ENCODE peak calls at places on chromosome 5, in ten cellular contexts. One of them, this sample, is unnamed.
A peak's percentile ranks its signal among the peaks of the same experiment; 100 is the strongest.

GRCh38 chr5:142767925-142768324 is 2.3 kb upstream of the ARHGAP26 start:
- DNase-seq in A549: no peak
- DNase-seq in adrenal gland: no peak
- DNase-seq in lower leg skin: no peak
- DNase-seq in stomach: no peak
- DNase-seq in NB4: no peak
- DNase-seq in suprapubic skin: no peak
- DNase-seq in IMR-90: no peak
- DNase-seq in H1: no peak
- DNase-seq in breast epithelium: no peak
- DNase-seq in this sample: no peak

GRCh38 chr5:179345179-179345428 is 157 bp downstream of the ADAMTS2 start:
- DNase-seq in A549: no peak
- DNase-seq in adrenal gland: no peak
- DNase-seq in lower leg skin: no peak
- DNase-seq in stomach: no peak
- DNase-seq in NB4: no peak
- DNase-seq in suprapubic skin: no peak
- DNase-seq in IMR-90: no peak
- DNase-seq in H1: peak; percentile 71
- DNase-seq in breast epithelium: no peak
- DNase-seq in this sample: no peak

GRCh38 chr5:54007822-54008777 is 302.3 kb downstream of the ARL15 start:
- DNase-seq in A549: peak; percentile 11
- DNase-seq in adrenal gland: no peak
- DNase-seq in lower leg skin: no peak
- DNase-seq in stomach: no peak
- DNase-seq in NB4: no peak
- DNase-seq in suprapubic skin: no peak
- DNase-seq in IMR-90: peak; percentile 66
- DNase-seq in H1: no peak
- DNase-seq in breast epithelium: no peak
- DNase-seq in this sample: no peak

GRCh38 chr5:137143244-137143605 is 355.9 kb downstream of the SPOCK1 start:
- DNase-seq in A549: no peak
- DNase-seq in adrenal gland: no peak
- DNase-seq in lower leg skin: no peak
- DNase-seq in stomach: no peak
- DNase-seq in NB4: no peak
- DNase-seq in suprapubic skin: no peak
- DNase-seq in IMR-90: no peak
- DNase-seq in H1: no peak
- DNase-seq in breast epithelium: no peak
- DNase-seq in this sample: no peak

GRCh38 chr5:33785571-33785970 is 106.2 kb downstream of the ADAMTS12 start:
- DNase-seq in A549: no peak
- DNase-seq in adrenal gland: no peak
- DNase-seq in lower leg skin: no peak
- DNase-seq in stomach: no peak
- DNase-seq in NB4: no peak
- DNase-seq in suprapubic skin: no peak
- DNase-seq in IMR-90: no peak
- DNase-seq in H1: no peak
- DNase-seq in breast epithelium: no peak
- DNase-seq in this sample: no peak

GRCh38 chr5:109350537-109351270 is 59.1 kb downstream of the PJA2 start:
- DNase-seq in A549: no peak
- DNase-seq in adrenal gland: no peak
- DNase-seq in lower leg skin: no peak
- DNase-seq in stomach: no peak
- DNase-seq in NB4: no peak
- DNase-seq in suprapubic skin: no peak
- DNase-seq in IMR-90: peak; percentile 59
- DNase-seq in H1: no peak
- DNase-seq in breast epithelium: no peak
- DNase-seq in this sample: no peak

GRCh38 chr5:107381189-107381856 is 289.4 kb downstream of the EFNA5 start:
- DNase-seq in A549: peak; percentile 80
- DNase-seq in adrenal gland: no peak
- DNase-seq in lower leg skin: no peak
- DNase-seq in stomach: no peak
- DNase-seq in NB4: no peak
- DNase-seq in suprapubic skin: no peak
- DNase-seq in IMR-90: peak; percentile 75
- DNase-seq in H1: no peak
- DNase-seq in breast epithelium: no peak
- DNase-seq in this sample: no peak

GRCh38 chr5:157057459-157058370 is 1.2 kb downstream of the HAVCR1 start:
- DNase-seq in A549: peak; percentile 28
- DNase-seq in adrenal gland: no peak
- DNase-seq in lower leg skin: no peak
- DNase-seq in stomach: no peak
- DNase-seq in NB4: peak; percentile 7
- DNase-seq in suprapubic skin: no peak
- DNase-seq in IMR-90: no peak
- DNase-seq in H1: no peak
- DNase-seq in breast epithelium: no peak
- DNase-seq in this sample: no peak

GRCh38 chr5:108386345-108387061 is 4.6 kb upstream of the FBXL17 start:
- DNase-seq in A549: no peak
- DNase-seq in adrenal gland: no peak
- DNase-seq in lower leg skin: no peak
- DNase-seq in stomach: no peak
- DNase-seq in NB4: no peak
- DNase-seq in suprapubic skin: no peak
- DNase-seq in IMR-90: peak; percentile 79
- DNase-seq in H1: no peak
- DNase-seq in breast epithelium: no peak
- DNase-seq in this sample: no peak

GRCh38 chr5:1420211-1421195 is 24.7 kb downstream of the SLC6A3 start:
- DNase-seq in A549: no peak
- DNase-seq in adrenal gland: no peak
- DNase-seq in lower leg skin: no peak
- DNase-seq in stomach: no peak
- DNase-seq in NB4: no peak
- DNase-seq in suprapubic skin: no peak
- DNase-seq in IMR-90: no peak
- DNase-seq in H1: no peak
- DNase-seq in breast epithelium: no peak
- DNase-seq in this sample: no peak

GRCh38 chr5:138467711-138468132 is 2.4 kb downstream of the EGR1 start:
- DNase-seq in A549: no peak
- DNase-seq in adrenal gland: peak; percentile 35
- DNase-seq in lower leg skin: no peak
- DNase-seq in stomach: peak; percentile 52
- DNase-seq in NB4: no peak
- DNase-seq in suprapubic skin: no peak
- DNase-seq in IMR-90: no peak
- DNase-seq in H1: no peak
- DNase-seq in breast epithelium: peak; percentile 32
- DNase-seq in this sample: no peak

GRCh38 chr5:5533927-5534326 is 111.5 kb downstream of the ICE1 start:
- DNase-seq in A549: no peak
- DNase-seq in adrenal gland: no peak
- DNase-seq in lower leg skin: no peak
- DNase-seq in stomach: no peak
- DNase-seq in NB4: no peak
- DNase-seq in suprapubic skin: no peak
- DNase-seq in IMR-90: no peak
- DNase-seq in H1: no peak
- DNase-seq in breast epithelium: no peak
- DNase-seq in this sample: no peak
- TF ChIP-seq POLR2A in A549: no peak
- TF ChIP-seq POLR2A in adrenal gland: no peak
- TF ChIP-seq POLR2A in lower leg skin: no peak
- TF ChIP-seq POLR2A in stomach: no peak
- TF ChIP-seq POLR2A in NB4: no peak
- TF ChIP-seq POLR2A in suprapubic skin: no peak
- TF ChIP-seq POLR2A in IMR-90: no peak
- TF ChIP-seq POLR2A in H1: no peak
- TF ChIP-seq POLR2A in breast epithelium: no peak
- TF ChIP-seq POLR2A in this sample: no peak

DNA sequence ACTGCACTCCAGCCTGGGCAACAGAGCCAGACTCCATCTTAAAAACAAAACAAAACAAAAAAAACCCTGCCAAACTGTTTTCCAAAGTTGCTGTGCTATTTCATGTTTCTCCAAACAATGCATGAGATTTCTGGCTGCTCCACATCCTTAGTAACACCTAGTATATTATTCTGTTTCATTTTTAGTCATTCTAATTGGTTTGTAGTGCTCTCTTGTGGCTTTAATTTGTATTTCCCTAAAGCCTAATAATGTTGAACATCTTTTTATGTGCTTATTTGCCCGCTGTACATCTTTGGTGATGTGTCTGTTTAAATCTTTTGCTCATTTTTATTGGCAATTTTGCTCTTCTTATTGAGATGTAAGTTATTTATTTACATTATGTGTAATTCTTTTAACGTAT is 18.4 kb upstream of the TTC1 start:
- DNase-seq in A549: no peak
- DNase-seq in adrenal gland: no peak
- DNase-seq in lower leg skin: no peak
- DNase-seq in stomach: no peak
- DNase-seq in NB4: no peak
- DNase-seq in suprapubic skin: no peak
- DNase-seq in IMR-90: no peak
- DNase-seq in H1: no peak
- DNase-seq in breast epithelium: no peak
- DNase-seq in this sample: no peak
- TF ChIP-seq CTCF in A549: peak; percentile 38
- TF ChIP-seq CTCF in adrenal gland: peak; percentile 26
- TF ChIP-seq CTCF in lower leg skin: no peak
- TF ChIP-seq CTCF in stomach: no peak
- TF ChIP-seq CTCF in NB4: no peak
- TF ChIP-seq CTCF in suprapubic skin: no peak
- TF ChIP-seq CTCF in IMR-90: peak; percentile 31
- TF ChIP-seq CTCF in H1: no peak
- TF ChIP-seq CTCF in breast epithelium: no peak
- TF ChIP-seq CTCF in this sample: no peak

GRCh38 chr5:172860520-172861443 is 26.7 kb downstream of the ERGIC1 start:
- DNase-seq in A549: no peak
- DNase-seq in adrenal gland: peak; percentile 95
- DNase-seq in lower leg skin: peak; percentile 95
- DNase-seq in stomach: peak; percentile 91
- DNase-seq in NB4: no peak
- DNase-seq in suprapubic skin: peak; percentile 93
- DNase-seq in IMR-90: peak; percentile 32
- DNase-seq in H1: no peak
- DNase-seq in breast epithelium: peak; percentile 92
- DNase-seq in this sample: peak; percentile 98
- TF ChIP-seq POLR2A in A549: no peak
- TF ChIP-seq POLR2A in adrenal gland: peak; percentile 81
- TF ChIP-seq POLR2A in lower leg skin: no peak
- TF ChIP-seq POLR2A in stomach: no peak
- TF ChIP-seq POLR2A in NB4: no peak
- TF ChIP-seq POLR2A in suprapubic skin: no peak
- TF ChIP-seq POLR2A in IMR-90: no peak
- TF ChIP-seq POLR2A in H1: no peak
- TF ChIP-seq POLR2A in breast epithelium: no peak
- TF ChIP-seq POLR2A in this sample: no peak

GRCh38 chr5:119269061-119269579 is 86.7 kb upstream of the TNFAIP8 start:
- DNase-seq in A549: no peak
- DNase-seq in adrenal gland: peak; percentile 16
- DNase-seq in lower leg skin: no peak
- DNase-seq in stomach: peak; percentile 39
- DNase-seq in NB4: peak; percentile 68
- DNase-seq in suprapubic skin: no peak
- DNase-seq in IMR-90: peak; percentile 35
- DNase-seq in H1: no peak
- DNase-seq in breast epithelium: peak; percentile 26
- DNase-seq in this sample: no peak

GRCh38 chr5:119267958-119268386 is 87.8 kb upstream of the TNFAIP8 start:
- DNase-seq in A549: peak; percentile 46
- DNase-seq in adrenal gland: peak; percentile 95
- DNase-seq in lower leg skin: peak; percentile 99
- DNase-seq in stomach: peak; percentile 93
- DNase-seq in NB4: peak; percentile 94
- DNase-seq in suprapubic skin: peak; percentile 97
- DNase-seq in IMR-90: peak; percentile 95
- DNase-seq in H1: peak; percentile 90
- DNase-seq in breast epithelium: peak; percentile 89
- DNase-seq in this sample: peak; percentile 99

GRCh38 chr5:119270955-119271757 is 84.7 kb upstream of the TNFAIP8 start:
- DNase-seq in A549: no peak
- DNase-seq in adrenal gland: no peak
- DNase-seq in lower leg skin: no peak
- DNase-seq in stomach: peak; percentile 57
- DNase-seq in NB4: peak; percentile 81
- DNase-seq in suprapubic skin: no peak
- DNase-seq in IMR-90: no peak
- DNase-seq in H1: no peak
- DNase-seq in breast epithelium: no peak
- DNase-seq in this sample: no peak

GRCh38 chr5:119270121-119270565 is 85.7 kb upstream of the TNFAIP8 start:
- DNase-seq in A549: no peak
- DNase-seq in adrenal gland: no peak
- DNase-seq in lower leg skin: no peak
- DNase-seq in stomach: no peak
- DNase-seq in NB4: peak; percentile 26
- DNase-seq in suprapubic skin: no peak
- DNase-seq in IMR-90: no peak
- DNase-seq in H1: no peak
- DNase-seq in breast epithelium: no peak
- DNase-seq in this sample: no peak

GRCh38 chr5:119268387-119269060 is 87.3 kb upstream of the TNFAIP8 start:
- DNase-seq in A549: peak; percentile 81
- DNase-seq in adrenal gland: peak; percentile 95
- DNase-seq in lower leg skin: peak; percentile 99
- DNase-seq in stomach: peak; percentile 97
- DNase-seq in NB4: peak; percentile 97
- DNase-seq in suprapubic skin: peak; percentile 99
- DNase-seq in IMR-90: peak; percentile 90
- DNase-seq in H1: peak; percentile 100
- DNase-seq in breast epithelium: peak; percentile 93
- DNase-seq in this sample: peak; percentile 100
- TF ChIP-seq CTCF in A549: no peak
- TF ChIP-seq CTCF in adrenal gland: no peak
- TF ChIP-seq CTCF in lower leg skin: no peak
- TF ChIP-seq CTCF in stomach: no peak
- TF ChIP-seq CTCF in NB4: no peak
- TF ChIP-seq CTCF in suprapubic skin: no peak
- TF ChIP-seq CTCF in IMR-90: no peak
- TF ChIP-seq CTCF in H1: no peak
- TF ChIP-seq CTCF in breast epithelium: no peak
- TF ChIP-seq CTCF in this sample: no peak

This sample was measured in esophagus muscularis mucosa.